ENCODE peak calls at places on chromosomes 12 and 14, in five cellular contexts. J is ELF-1, X is activated gamma-delta T cell, Z is heart left ventricle, N is kidney glomerular epithelial cell. H is an unnamed sample.

GRCh38 chr12:6167327-6168280 is 32.6 kb upstream of the CD9 start:
- DNase-seq in J (no peak), X (no peak), Z (peak), N (peak), H (no peak)

GRCh38 chr14:30291216-30291615 is 267.7 kb upstream of the G2E3 start:
- DNase-seq in J (no peak), X (no peak), Z (no peak), N (peak), H (no peak)

GRCh38 chr14:61558271-61558670 is 137.0 kb upstream of the HIF1A start:
- DNase-seq in J (no peak), X (no peak), Z (no peak), N (no peak), H (no peak)

GRCh38 chr14:69770559-69770958 is 3.6 kb downstream of the SRSF5 start:
- DNase-seq in J (no peak), X (no peak), Z (no peak), N (no peak), H (no peak)

GRCh38 chr14:92690171-92691011 is 58.0 kb downstream of the LGMN start:
- DNase-seq in J (peak), X (no peak), Z (no peak), N (peak), H (no peak)

GRCh38 chr12:104370989-104371870 is 67.7 kb downstream of the EID3 start:
- DNase-seq in J (peak), X (no peak), Z (no peak), N (peak), H (no peak)

GRCh38 chr14:70036665-70037064 is 152.1 kb downstream of the SLC8A3 start:
- DNase-seq in J (no peak), X (no peak), Z (no peak), N (no peak), H (no peak)

GRCh38 chr12:132486576-132486975 is 3.4 kb upstream of the FBRSL1 start:
- DNase-seq in J (no peak), X (no peak), Z (no peak), N (no peak), H (no peak)

GRCh38 chr12:116123511-116124258 is 153.8 kb downstream of the MED13L start:
- DNase-seq in J (peak), X (no peak), Z (peak), N (peak), H (peak)

GRCh38 chr14:50070840-50071548 is 45.4 kb downstream of the VCPKMT start:
- DNase-seq in J (no peak), X (no peak), Z (no peak), N (no peak), H (no peak)

GRCh38 chr12:57241556-57242310 is 9.3 kb downstream of the STAC3 start:
- DNase-seq in J (no peak), X (no peak), Z (no peak), N (no peak), H (no peak)

GRCh38 chr12:26466709-26467108 is 271.3 kb downstream of the SSPN start:
- DNase-seq in J (no peak), X (no peak), Z (no peak), N (no peak), H (peak)

GRCh38 chr12:109677323-109677722 is 36.3 kb upstream of the FAM222A start:
- DNase-seq in J (no peak), X (no peak), Z (no peak), N (no peak), H (no peak)

H was measured in NCI-H187 treated with DMSO at 0.1 percent for 48 hours.